ENCODE peak calls at places on chromosomes 1 and 21, in seven cellular contexts. I is adrenal gland; N is germinal center; P is CD4-positive, CD25-positive, alpha-beta regulatory T cell; X is mesothelial cell of epicardium; L is HTR-8/SVneo; G is IMR-90. T is an unnamed sample.

GRCh38 chr1:218531936-218532335 is 186.8 kb downstream of the TGFB2 start:
- DNase-seq in X (no peak), G (no peak), N (no peak), L (no peak), P (no peak), I (no peak), T (no peak)

GRCh38 chr1:81509619-81510018 is 291.1 kb upstream of the ADGRL2 start:
- DNase-seq in L (no peak), N (no peak), X (no peak), P (no peak), G (no peak), I (no peak), T (no peak)

GRCh38 chr1:54861070-54861761 is 25.8 kb downstream of the DHCR24 start:
- DNase-seq in I (peak; percentile 73), G (no peak), N (no peak), X (no peak), P (no peak), L (no peak), T (no peak)

GRCh38 chr1:65572701-65573421 is 152.4 kb downstream of the LEPR start:
- DNase-seq in I (no peak), L (no peak), G (no peak), X (no peak), N (no peak), P (no peak), T (no peak)

GRCh38 chr1:10380594-10381275 is 18.1 kb upstream of the PGD start:
- DNase-seq in P (no peak), X (no peak), N (no peak), L (no peak), I (peak; percentile 61), G (peak; percentile 97), T (no peak)

GRCh38 chr1:204089044-204089751 is 16.3 kb downstream of the SOX13 start:
- DNase-seq in L (no peak), X (no peak), P (no peak), G (no peak), N (no peak), I (peak; percentile 65), T (no peak)

GRCh38 chr1:212797681-212798080 is 6.0 kb downstream of the TATDN3 start:
- DNase-seq in G (peak; percentile 21), L (no peak), N (no peak), I (no peak), P (no peak), X (no peak), T (no peak)

GRCh38 chr21:36463204-36463603 is 16.7 kb downstream of the CLDN14 start:
- DNase-seq in L (no peak), X (no peak), I (no peak), P (no peak), G (no peak), N (no peak), T (no peak)

GRCh38 chr1:12142891-12143630 is 23.7 kb upstream of the TNFRSF1B start:
- DNase-seq in P (no peak), L (no peak), G (no peak), I (no peak), X (no peak), N (no peak), T (no peak)

GRCh38 chr1:8303141-8303540 is 14.8 kb upstream of the SLC45A1 start:
- DNase-seq in G (peak; percentile 91), X (no peak), N (no peak), L (no peak), I (no peak), P (no peak), T (no peak)

GRCh38 chr1:181135462-181135781 is 46.9 kb downstream of the IER5 start:
- DNase-seq in X (no peak), P (peak; percentile 69), L (no peak), N (peak; percentile 47), I (no peak), G (no peak), T (no peak)

GRCh38 chr1:38785285-38786039 is 74.1 kb downstream of the RRAGC start:
- DNase-seq in P (no peak), L (no peak), X (no peak), G (no peak), I (no peak), N (no peak), T (no peak)

GRCh38 chr1:221961532-221962292 is 219.8 kb upstream of the DUSP10 start:
- DNase-seq in X (no peak), P (peak; percentile 70), I (peak; percentile 30), L (peak; percentile 38), G (peak; percentile 61), N (no peak), T (peak; percentile 1)

GRCh38 chr21:39582749-39583148 is 30.0 kb upstream of the B3GALT5 start:
- DNase-seq in P (no peak), L (no peak), X (no peak), N (no peak), G (no peak), I (no peak), T (no peak)

GRCh38 chr1:157519451-157519850 is 32.9 kb downstream of the FCRL5 start:
- DNase-seq in N (no peak), P (no peak), I (no peak), L (no peak), X (no peak), G (no peak), T (no peak)

GRCh38 chr1:41902669-41903068 is 16.1 kb downstream of the HIVEP3 start:
- DNase-seq in N (no peak), I (no peak), G (no peak), L (no peak), X (no peak), P (peak; percentile 63), T (no peak)

GRCh38 chr1:109812691-109813393 is 49.1 kb upstream of the EPS8L3 start:
- DNase-seq in I (no peak), P (no peak), L (no peak), N (no peak), X (no peak), G (no peak), T (no peak)

GRCh38 chr1:61448934-61449368 is 276.0 kb downstream of the TM2D1 start:
- DNase-seq in I (peak; percentile 43), L (no peak), N (no peak), X (no peak), P (no peak), G (no peak), T (no peak)

GRCh38 chr1:117061986-117062415 is 1.9 kb downstream of the TTF2 start:
- DNase-seq in N (no peak), X (no peak), L (no peak), I (no peak), P (peak; percentile 35), G (peak; percentile 88), T (peak; percentile 8)

GRCh38 chr1:173161510-173162221 is 45.5 kb downstream of the TNFSF4 start:
- DNase-seq in X (no peak), G (peak; percentile 86), L (no peak), P (peak; percentile 22), N (no peak), I (no peak), T (no peak)

GRCh38 chr1:94000531-94001282 is 91.5 kb upstream of the GCLM start:
- DNase-seq in L (no peak), G (no peak), P (no peak), N (no peak), I (no peak), X (no peak), T (no peak)

GRCh38 chr1:147547065-147547464 is 5.8 kb downstream of the BCL9 start:
- DNase-seq in I (no peak), L (no peak), P (no peak), G (no peak), X (no peak), N (no peak), T (no peak)

GRCh38 chr1:222529916-222530315 is 18.0 kb downstream of the HHIPL2 start:
- DNase-seq in L (no peak), P (no peak), I (peak; percentile 50), G (no peak), X (no peak), N (no peak), T (no peak)

GRCh38 chr1:12436817-12437599 is 181.0 kb downstream of the DHRS3 start:
- DNase-seq in L (no peak), X (no peak), I (no peak), N (no peak), G (peak; percentile 84), P (no peak), T (no peak)

GRCh38 chr1:19429611-19430010 is 55.7 kb downstream of the CAPZB start:
- DNase-seq in G (no peak), X (no peak), P (no peak), I (no peak), L (no peak), N (no peak), T (no peak)

GRCh38 chr1:22225858-22226584 is 83.1 kb upstream of the WNT4 start:
- DNase-seq in X (no peak), N (no peak), P (peak; percentile 2), I (no peak), L (no peak), G (no peak), T (no peak)